ENCODE peak calls at places on chromosomes 3 and 15, in five cellular contexts. W is breast epithelium, Z is uterus, R is heart left ventricle, I is GM12878. L is an unnamed sample.

GRCh38 chr3:53730565-53730964 is 115.7 kb downstream of the CHDH start:
- DNase-seq in W (no peak), Z (peak; percentile 49), R (peak; percentile 68), I (no peak), L (no peak)

GRCh38 chr3:23324745-23325144 is 121.6 kb downstream of the UBE2E2 start:
- DNase-seq in W (no peak), Z (no peak), R (no peak), I (peak; percentile 12), L (no peak)

GRCh38 chr3:33377931-33378330 is 62.3 kb downstream of the UBP1 start:
- DNase-seq in W (no peak), Z (no peak), R (no peak), I (no peak), L (peak; percentile 54)

GRCh38 chr3:13132281-13132680 is 59.1 kb upstream of the IQSEC1 start:
- DNase-seq in W (no peak), Z (no peak), R (no peak), I (no peak), L (no peak)

GRCh38 chr15:101210466-101210865 is 41.4 kb downstream of the CHSY1 start:
- DNase-seq in W (no peak), Z (no peak), R (no peak), I (no peak), L (no peak)

GRCh38 chr15:88912500-88912921 is 668 bp downstream of the MFGE8 start:
- DNase-seq in W (no peak), Z (no peak), R (peak; percentile 69), I (no peak), L (no peak)

GRCh38 chr3:31230425-31230824 is 302.3 kb upstream of the STT3B start:
- DNase-seq in W (no peak), Z (no peak), R (no peak), I (no peak), L (no peak)

GRCh38 chr3:43378066-43378935 is 92.0 kb downstream of the SNRK start:
- DNase-seq in W (no peak), Z (no peak), R (no peak), I (peak; percentile 4), L (peak; percentile 46)

GRCh38 chr3:21801631-21802030 is 50.6 kb upstream of the ZNF385D start:
- DNase-seq in W (no peak), Z (no peak), R (no peak), I (no peak), L (no peak)

GRCh38 chr3:186108106-186108940 is 566 bp downstream of the ETV5 start:
- DNase-seq in W (no peak), Z (no peak), R (peak; percentile 57), I (no peak), L (peak; percentile 77)

GRCh38 chr3:99686955-99687612 is 48.7 kb downstream of the COL8A1 start:
- DNase-seq in W (no peak), Z (peak; percentile 55), R (peak; percentile 52), I (no peak), L (peak; percentile 14)

GRCh38 chr3:11312139-11312538 is 39.9 kb downstream of the ATG7 start:
- DNase-seq in W (no peak), Z (no peak), R (no peak), I (no peak), L (no peak)

GRCh38 chr3:24060055-24060454 is 115.0 kb downstream of the NR1D2 start:
- DNase-seq in W (peak; percentile 54), Z (no peak), R (no peak), I (no peak), L (no peak)

GRCh38 chr15:63990449-63990848 is 55.8 kb downstream of the DAPK2 start:
- DNase-seq in W (no peak), Z (no peak), R (no peak), I (no peak), L (no peak)

GRCh38 chr3:106688463-106688862 is 688.8 kb upstream of the CCDC54 start:
- DNase-seq in W (no peak), Z (no peak), R (no peak), I (no peak), L (peak; percentile 23)

GRCh38 chr15:35308802-35309201 is 223.7 kb upstream of the NANOGP8 start:
- DNase-seq in W (no peak), Z (peak; percentile 28), R (no peak), I (no peak), L (no peak)

GRCh38 chr15:60761505-60761845 is 282.5 kb upstream of the ICE2 start:
- DNase-seq in W (no peak), Z (no peak), R (no peak), I (no peak), L (no peak)

GRCh38 chr3:64998317-64998716 is 310.5 kb upstream of the ADAMTS9 start:
- DNase-seq in W (no peak), Z (no peak), R (no peak), I (no peak), L (no peak)

GRCh38 chr3:39149059-39149455 is 4.3 kb downstream of the CSRNP1 start:
- DNase-seq in W (no peak), Z (no peak), R (no peak), I (no peak), L (no peak)

GRCh38 chr15:68464451-68465090 is 32.6 kb upstream of the ITGA11 start:
- DNase-seq in W (no peak), Z (no peak), R (no peak), I (no peak), L (no peak)

GRCh38 chr3:152834354-152835310 is at the start of gene P2RY1:
- DNase-seq in W (no peak), Z (peak; percentile 67), R (peak; percentile 69), I (peak; percentile 57), L (no peak)

GRCh38 chr3:179703816-179704215 is 51.0 kb downstream of the USP13 start:
- DNase-seq in W (no peak), Z (no peak), R (no peak), I (no peak), L (no peak)

GRCh38 chr3:126057547-126057819 is 26.4 kb downstream of the SLC41A3 start:
- DNase-seq in W (no peak), Z (no peak), R (no peak), I (no peak), L (no peak)

GRCh38 chr3:18424213-18424861 is 802 bp downstream of the SATB1 start:
- DNase-seq in W (no peak), Z (peak; percentile 18), R (peak; percentile 15), I (no peak), L (no peak)

GRCh38 chr15:90049666-90050604 is 48.8 kb downstream of the ZNF710 start:
- DNase-seq in W (no peak), Z (no peak), R (peak; percentile 15), I (no peak), L (no peak)

GRCh38 chr15:77985931-77986480 is 91.5 kb downstream of the TBC1D2B start:
- DNase-seq in W (no peak), Z (no peak), R (no peak), I (no peak), L (no peak)

GRCh38 chr3:124526601-124527000 is 203.7 kb upstream of the UMPS start:
- DNase-seq in W (no peak), Z (no peak), R (no peak), I (no peak), L (no peak)

GRCh38 chr3:5095879-5096278 is 26.2 kb upstream of the ARL8B start:
- DNase-seq in W (no peak), Z (peak; percentile 25), R (peak; percentile 65), I (no peak), L (no peak)

GRCh38 chr15:49831206-49831965 is 210.5 kb downstream of the DTWD1 start:
- DNase-seq in W (peak; percentile 28), Z (peak; percentile 28), R (peak; percentile 72), I (no peak), L (no peak)

GRCh38 chr3:9249273-9250192 is at the start of gene SRGAP3:
- DNase-seq in W (peak; percentile 87), Z (peak; percentile 95), R (peak; percentile 90), I (peak; percentile 73), L (peak; percentile 89)
- TF ChIP-seq POLR2A in W (no peak), Z (peak; percentile 58), R (no peak), I (peak; percentile 64), L (peak; percentile 28)

GRCh38 chr3:168395551-168395950 is 299.8 kb upstream of the GOLIM4 start:
- DNase-seq in W (no peak), Z (no peak), R (no peak), I (no peak), L (no peak)

DNA sequence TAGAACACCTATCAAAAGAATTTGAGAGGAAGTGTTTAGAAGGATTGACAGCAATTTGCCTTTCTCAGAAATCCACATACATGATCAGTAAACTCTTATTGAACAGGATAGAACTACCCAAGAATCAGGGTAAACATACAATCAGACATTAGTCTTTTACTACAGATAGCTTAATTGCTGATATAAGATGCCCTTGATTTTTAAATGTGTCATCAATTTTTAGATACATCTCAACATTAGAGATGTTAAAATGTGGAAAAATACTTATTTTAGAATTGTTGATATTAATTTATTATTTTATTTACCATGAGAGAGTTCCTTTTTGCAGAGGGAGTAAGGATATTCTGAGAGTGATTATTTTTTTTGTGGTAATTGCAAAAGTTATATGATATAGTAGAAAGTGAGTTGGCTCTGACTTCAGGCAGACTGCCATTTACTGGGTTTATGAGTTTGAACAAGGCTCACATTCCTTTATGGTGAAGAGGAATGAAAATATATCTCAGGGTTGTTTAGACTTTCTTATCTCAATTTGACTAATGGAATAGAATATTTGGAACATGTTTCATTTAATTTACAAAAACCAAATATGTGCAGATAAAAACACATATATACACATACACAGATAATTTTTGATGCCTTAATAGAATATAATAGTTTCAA is 302.8 kb upstream of the GOLIM4 start:
- DNase-seq in W (no peak), Z (no peak), R (no peak), I (no peak), L (no peak)
- TF ChIP-seq POLR2A in W (no peak), Z (no peak), R (no peak), I (no peak), L (no peak)

DNA sequence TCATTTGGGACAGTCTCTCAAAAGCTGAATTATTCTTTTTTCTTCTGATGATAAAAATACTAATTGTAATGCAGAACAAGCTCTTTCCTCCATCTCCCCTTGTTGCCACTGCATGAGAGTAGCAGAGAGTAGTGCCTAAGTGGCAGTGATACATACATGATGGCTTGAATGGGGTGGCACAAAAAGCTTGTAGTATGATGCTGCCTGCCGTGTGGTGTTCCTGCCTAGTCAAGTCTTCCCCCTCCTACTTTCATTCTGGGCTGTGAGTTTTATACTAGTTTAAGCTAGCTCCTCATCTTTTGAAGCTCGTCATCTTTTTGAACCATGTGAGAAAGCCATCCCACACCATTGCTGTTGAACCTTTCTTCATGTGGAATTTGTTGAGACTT is 230.5 kb downstream of the NFKBIZ start:
- DNase-seq in W (no peak), Z (no peak), R (no peak), I (no peak), L (no peak)
- TF ChIP-seq POLR2A in W (no peak), Z (no peak), R (no peak), I (no peak), L (no peak)

DNA sequence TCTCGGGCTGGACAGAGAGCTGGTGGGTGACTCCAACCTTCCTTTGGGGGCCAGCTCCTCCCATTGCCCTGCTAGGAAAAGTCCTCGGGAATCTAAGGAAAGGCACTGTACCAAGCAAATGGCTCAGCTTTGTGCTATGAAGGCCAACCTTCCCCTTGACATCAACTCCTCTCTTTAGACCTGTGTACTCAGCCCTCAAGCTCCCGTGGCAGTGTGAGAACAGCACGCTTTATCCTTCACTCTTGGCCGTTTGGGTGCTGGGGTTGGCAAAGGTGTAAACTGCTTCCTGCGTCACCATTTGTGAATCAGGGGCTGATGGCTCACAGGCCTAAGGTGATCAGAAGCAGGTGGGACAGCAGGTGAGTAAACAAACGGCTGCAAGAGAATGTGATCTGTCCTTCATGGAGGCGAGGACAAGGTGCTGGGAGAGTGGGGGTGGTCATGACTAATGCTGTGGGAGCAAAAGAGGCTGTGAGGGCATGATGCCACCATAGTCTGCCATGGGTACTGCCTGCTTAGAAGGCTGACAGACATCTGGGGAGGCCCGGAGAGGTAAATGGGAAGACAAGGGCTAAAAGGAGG is 165.2 kb upstream of the TPM1 start:
- DNase-seq in W (no peak), Z (no peak), R (no peak), I (no peak), L (no peak)
- TF ChIP-seq POLR2A in W (no peak), Z (no peak), R (no peak), I (no peak), L (no peak)

L was measured in H54.